ENCODE peak calls at places on chromosomes 13 and 19, in six cellular contexts. One of them, this sample, is unnamed.
A peak's percentile ranks its signal among the peaks of the same experiment; 100 is the strongest.

GRCh38 chr13:89951341-89951740 is 1396.1 kb upstream of the MIR17HG start:
- DNase-seq in cardiac fibroblast: no peak
- DNase-seq in kidney glomerular epithelial cell: no peak
- DNase-seq in T-cell: no peak
- DNase-seq in fibroblast of lung: no peak
- DNase-seq in M059J: peak; percentile 6
- DNase-seq in this sample: no peak

GRCh38 chr19:45578861-45579260 is 5.7 kb downstream of the OPA3 start:
- DNase-seq in kidney glomerular epithelial cell: no peak
- DNase-seq in T-cell: no peak
- DNase-seq in M059J: no peak
- DNase-seq in cardiac fibroblast: no peak
- DNase-seq in fibroblast of lung: no peak
- DNase-seq in this sample: no peak

GRCh38 chr19:35214766-35215422 is 13.6 kb downstream of the FAM187B start:
- DNase-seq in fibroblast of lung: no peak
- DNase-seq in kidney glomerular epithelial cell: no peak
- DNase-seq in M059J: no peak
- DNase-seq in T-cell: no peak
- DNase-seq in cardiac fibroblast: no peak
- DNase-seq in this sample: no peak

GRCh38 chr13:72953391-72953960 is 105.3 kb upstream of the KLF5 start:
- DNase-seq in kidney glomerular epithelial cell: no peak
- DNase-seq in T-cell: no peak
- DNase-seq in M059J: no peak
- DNase-seq in cardiac fibroblast: no peak
- DNase-seq in fibroblast of lung: no peak
- DNase-seq in this sample: no peak

GRCh38 chr19:35975608-35976214 is 19.3 kb upstream of the SDHAF1 start:
- DNase-seq in M059J: peak; percentile 33
- DNase-seq in T-cell: no peak
- DNase-seq in cardiac fibroblast: no peak
- DNase-seq in kidney glomerular epithelial cell: peak; percentile 14
- DNase-seq in fibroblast of lung: peak; percentile 21
- DNase-seq in this sample: no peak

GRCh38 chr19:10808937-10809655 is 26.9 kb downstream of the TMED1 start:
- DNase-seq in T-cell: no peak
- DNase-seq in cardiac fibroblast: peak; percentile 60
- DNase-seq in fibroblast of lung: peak; percentile 19
- DNase-seq in M059J: peak; percentile 50
- DNase-seq in kidney glomerular epithelial cell: no peak
- DNase-seq in this sample: no peak

GRCh38 chr13:97348569-97349100 is 85.3 kb upstream of the RAP2A start:
- DNase-seq in kidney glomerular epithelial cell: no peak
- DNase-seq in cardiac fibroblast: no peak
- DNase-seq in fibroblast of lung: no peak
- DNase-seq in T-cell: no peak
- DNase-seq in M059J: no peak
- DNase-seq in this sample: no peak

GRCh38 chr19:14091885-14092462 is 1.4 kb upstream of the SAMD1 start:
- DNase-seq in fibroblast of lung: no peak
- DNase-seq in cardiac fibroblast: no peak
- DNase-seq in M059J: no peak
- DNase-seq in T-cell: no peak
- DNase-seq in kidney glomerular epithelial cell: no peak
- DNase-seq in this sample: no peak

GRCh38 chr19:55552620-55553019 is 7.3 kb upstream of the SBK3 start:
- DNase-seq in fibroblast of lung: peak; percentile 49
- DNase-seq in cardiac fibroblast: peak; percentile 85
- DNase-seq in T-cell: no peak
- DNase-seq in M059J: peak; percentile 66
- DNase-seq in kidney glomerular epithelial cell: peak; percentile 58
- DNase-seq in this sample: peak; percentile 68

GRCh38 chr13:24716446-24716845 is 36.2 kb downstream of the ATP12A start:
- DNase-seq in M059J: no peak
- DNase-seq in kidney glomerular epithelial cell: no peak
- DNase-seq in fibroblast of lung: no peak
- DNase-seq in cardiac fibroblast: no peak
- DNase-seq in T-cell: no peak
- DNase-seq in this sample: no peak

GRCh38 chr19:30160996-30161655 is 211.1 kb upstream of the ZNF536 start:
- DNase-seq in fibroblast of lung: no peak
- DNase-seq in cardiac fibroblast: no peak
- DNase-seq in M059J: no peak
- DNase-seq in T-cell: no peak
- DNase-seq in kidney glomerular epithelial cell: no peak
- DNase-seq in this sample: no peak

GRCh38 chr13:27621366-27622101 is at the start of gene POLR1D:
- DNase-seq in kidney glomerular epithelial cell: peak; percentile 55
- DNase-seq in fibroblast of lung: peak; percentile 68
- DNase-seq in cardiac fibroblast: peak; percentile 75
- DNase-seq in M059J: peak; percentile 79
- DNase-seq in T-cell: peak; percentile 83
- DNase-seq in this sample: no peak

GRCh38 chr19:7328647-7329046 is 20.1 kb upstream of the ARHGEF18 start:
- DNase-seq in kidney glomerular epithelial cell: no peak
- DNase-seq in T-cell: no peak
- DNase-seq in fibroblast of lung: no peak
- DNase-seq in cardiac fibroblast: no peak
- DNase-seq in M059J: no peak
- DNase-seq in this sample: no peak

GRCh38 chr13:80742027-80742426 is 401.1 kb upstream of the SPRY2 start:
- DNase-seq in T-cell: no peak
- DNase-seq in kidney glomerular epithelial cell: no peak
- DNase-seq in M059J: no peak
- DNase-seq in cardiac fibroblast: no peak
- DNase-seq in fibroblast of lung: peak; percentile 34
- DNase-seq in this sample: no peak

GRCh38 chr19:11374449-11375142 is at the start of gene SWSAP1:
- DNase-seq in kidney glomerular epithelial cell: peak; percentile 100
- DNase-seq in fibroblast of lung: peak; percentile 100
- DNase-seq in M059J: peak; percentile 99
- DNase-seq in cardiac fibroblast: peak; percentile 100
- DNase-seq in T-cell: peak; percentile 98
- DNase-seq in this sample: peak; percentile 98

GRCh38 chr19:45164577-45165335 is 4.0 kb upstream of the NKPD1 start:
- DNase-seq in fibroblast of lung: peak; percentile 47
- DNase-seq in cardiac fibroblast: peak; percentile 85
- DNase-seq in M059J: no peak
- DNase-seq in kidney glomerular epithelial cell: peak; percentile 30
- DNase-seq in T-cell: peak; percentile 28
- DNase-seq in this sample: peak; percentile 63

GRCh38 chr13:65310663-65311328 is 1919.3 kb downstream of the PCDH9 start:
- DNase-seq in T-cell: no peak
- DNase-seq in cardiac fibroblast: no peak
- DNase-seq in M059J: no peak
- DNase-seq in kidney glomerular epithelial cell: no peak
- DNase-seq in fibroblast of lung: no peak
- DNase-seq in this sample: no peak

GRCh38 chr19:45577111-45577905 is 7.3 kb downstream of the OPA3 start:
- DNase-seq in kidney glomerular epithelial cell: peak; percentile 81
- DNase-seq in cardiac fibroblast: peak; percentile 87
- DNase-seq in M059J: peak; percentile 97
- DNase-seq in fibroblast of lung: peak; percentile 86
- DNase-seq in T-cell: no peak
- DNase-seq in this sample: peak; percentile 86

GRCh38 chr19:55649579-55650557 is 1.9 kb downstream of the CCDC106 start:
- DNase-seq in kidney glomerular epithelial cell: no peak
- DNase-seq in M059J: no peak
- DNase-seq in T-cell: no peak
- DNase-seq in cardiac fibroblast: no peak
- DNase-seq in fibroblast of lung: no peak
- DNase-seq in this sample: no peak

GRCh38 chr19:31421856-31422255 is 72.6 kb upstream of the TSHZ3 start:
- DNase-seq in T-cell: no peak
- DNase-seq in kidney glomerular epithelial cell: no peak
- DNase-seq in M059J: no peak
- DNase-seq in cardiac fibroblast: no peak
- DNase-seq in fibroblast of lung: no peak
- DNase-seq in this sample: no peak

GRCh38 chr19:46015080-46015960 is 7.5 kb downstream of the PGLYRP1 start:
- DNase-seq in M059J: peak; percentile 64
- DNase-seq in fibroblast of lung: peak; percentile 17
- DNase-seq in cardiac fibroblast: peak; percentile 48
- DNase-seq in T-cell: peak; percentile 52
- DNase-seq in kidney glomerular epithelial cell: peak; percentile 70
- DNase-seq in this sample: no peak

GRCh38 chr19:49057636-49058234 is at the start of gene CGB7:
- DNase-seq in fibroblast of lung: peak; percentile 33
- DNase-seq in cardiac fibroblast: peak; percentile 61
- DNase-seq in kidney glomerular epithelial cell: peak; percentile 36
- DNase-seq in T-cell: no peak
- DNase-seq in M059J: peak; percentile 82
- DNase-seq in this sample: peak; percentile 25

GRCh38 chr19:29285878-29286277 is 72.9 kb upstream of the UQCRFS1 start:
- DNase-seq in fibroblast of lung: no peak
- DNase-seq in T-cell: no peak
- DNase-seq in M059J: no peak
- DNase-seq in cardiac fibroblast: no peak
- DNase-seq in kidney glomerular epithelial cell: no peak
- DNase-seq in this sample: no peak

GRCh38 chr19:34254552-34255432 is at the start of gene GARRE1:
- DNase-seq in cardiac fibroblast: peak; percentile 67
- DNase-seq in fibroblast of lung: peak; percentile 38
- DNase-seq in T-cell: peak; percentile 84
- DNase-seq in M059J: peak; percentile 68
- DNase-seq in kidney glomerular epithelial cell: no peak
- DNase-seq in this sample: no peak

GRCh38 chr19:33552191-33552927 is 30.8 kb upstream of the PEPD start:
- DNase-seq in kidney glomerular epithelial cell: no peak
- DNase-seq in T-cell: no peak
- DNase-seq in M059J: no peak
- DNase-seq in cardiac fibroblast: no peak
- DNase-seq in fibroblast of lung: no peak
- DNase-seq in this sample: no peak

GRCh38 chr19:53112286-53112685 is 9.1 kb upstream of the ZNF160 start:
- DNase-seq in cardiac fibroblast: no peak
- DNase-seq in fibroblast of lung: no peak
- DNase-seq in T-cell: no peak
- DNase-seq in M059J: peak; percentile 15
- DNase-seq in kidney glomerular epithelial cell: no peak
- DNase-seq in this sample: no peak

GRCh38 chr19:33232656-33233055 is 7.0 kb upstream of the SLC7A10 start:
- DNase-seq in kidney glomerular epithelial cell: no peak
- DNase-seq in fibroblast of lung: no peak
- DNase-seq in T-cell: no peak
- DNase-seq in M059J: no peak
- DNase-seq in cardiac fibroblast: no peak
- DNase-seq in this sample: no peak

GRCh38 chr19:4497770-4498389 is 20.4 kb downstream of the PLIN4 start:
- DNase-seq in T-cell: no peak
- DNase-seq in cardiac fibroblast: no peak
- DNase-seq in M059J: no peak
- DNase-seq in kidney glomerular epithelial cell: no peak
- DNase-seq in fibroblast of lung: no peak
- DNase-seq in this sample: no peak

GRCh38 chr19:739998-740715 is 10.8 kb upstream of the MISP start:
- DNase-seq in T-cell: no peak
- DNase-seq in M059J: no peak
- DNase-seq in cardiac fibroblast: no peak
- DNase-seq in kidney glomerular epithelial cell: no peak
- DNase-seq in fibroblast of lung: no peak
- DNase-seq in this sample: no peak

GRCh38 chr13:112849500-112849899 is 119.5 kb upstream of the MCF2L start:
- DNase-seq in fibroblast of lung: peak; percentile 14
- DNase-seq in kidney glomerular epithelial cell: peak; percentile 5
- DNase-seq in T-cell: no peak
- DNase-seq in M059J: peak; percentile 6
- DNase-seq in cardiac fibroblast: no peak
- DNase-seq in this sample: no peak